ENCODE peak calls at places on chromosomes 16 and 17, in eight cellular contexts. B is naive thymus-derived CD4-positive, alpha-beta T cell; W is H1; Y is AG04450; M is tibial nerve; Q is effector memory CD4-positive, alpha-beta T cell; E is spleen; H is activated T-helper 1 cell treated with Interleukin-2 at 50 U/mL for 16 hours. P is an unnamed sample.

GRCh38 chr16:66959645-66960177 is 1.4 kb upstream of the CES3 start:
- DNase-seq in Q (no peak), B (no peak), M (no peak), Y (no peak), W (no peak), E (no peak), H (no peak), P (no peak)

GRCh38 chr16:66719246-66719645 is 22.7 kb upstream of the CMTM4 start:
- DNase-seq in M (no peak), W (no peak), H (no peak), Q (no peak), E (no peak), Y (no peak), B (no peak), P (no peak)

GRCh38 chr17:5730373-5730772 is 146.1 kb upstream of the NLRP1 start:
- DNase-seq in B (no peak), H (no peak), W (no peak), Q (no peak), M (no peak), E (no peak), Y (no peak), P (no peak)

GRCh38 chr16:3023415-3023668 is 400 bp downstream of the HCFC1R1 start:
- DNase-seq in E (no peak), Y (no peak), B (no peak), W (no peak), M (no peak), Q (no peak), H (no peak), P (peak)

GRCh38 chr17:21296097-21297025 is 11.8 kb downstream of the MAP2K3 start:
- DNase-seq in Y (no peak), Q (no peak), M (no peak), W (no peak), E (no peak), B (no peak), H (no peak), P (no peak)

GRCh38 chr17:3039748-3040147 is 23.7 kb downstream of the OR1D5 start:
- DNase-seq in Y (no peak), Q (no peak), M (no peak), W (no peak), H (no peak), B (no peak), E (peak), P (peak)

GRCh38 chr17:55772086-55772485 is 21.2 kb downstream of the PCTP start:
- DNase-seq in W (no peak), E (no peak), Q (no peak), M (no peak), B (no peak), Y (no peak), H (no peak), P (no peak)

GRCh38 chr16:83972256-83973008 is 4.4 kb downstream of the NECAB2 start:
- DNase-seq in Q (no peak), M (no peak), W (no peak), Y (no peak), H (no peak), B (no peak), E (no peak), P (no peak)

GRCh38 chr17:34517406-34517805 is 62.0 kb upstream of the TMEM132E start:
- DNase-seq in B (no peak), H (no peak), Y (no peak), W (no peak), Q (no peak), M (no peak), E (no peak), P (no peak)

GRCh38 chr16:65038125-65038524 is 83.7 kb downstream of the CDH11 start:
- DNase-seq in M (no peak), Y (no peak), H (no peak), W (no peak), B (no peak), Q (no peak), E (no peak), P (no peak)

GRCh38 chr17:16878084-16878483 is 93.8 kb downstream of the TNFRSF13B start:
- DNase-seq in B (no peak), H (no peak), Y (no peak), W (no peak), E (peak), Q (no peak), M (no peak), P (no peak)

GRCh38 chr16:9323170-9323569 is 231.7 kb downstream of the HAPSTR1 start:
- DNase-seq in Q (no peak), E (no peak), B (no peak), M (no peak), W (no peak), Y (no peak), H (no peak), P (no peak)

GRCh38 chr17:19958023-19958422 is 19.6 kb downstream of the AKAP10 start:
- DNase-seq in E (no peak), W (no peak), Y (peak), Q (no peak), H (no peak), M (no peak), B (no peak), P (peak)

GRCh38 chr16:85211247-85211910 is 99.1 kb upstream of the CIBAR2 start:
- DNase-seq in Q (no peak), Y (no peak), W (no peak), E (no peak), H (no peak), M (no peak), B (no peak), P (peak)

GRCh38 chr16:52912565-52913173 is 140.0 kb downstream of the CHD9NB start:
- DNase-seq in M (peak), E (no peak), B (no peak), Q (no peak), Y (peak), W (peak), H (no peak), P (peak)

GRCh38 chr17:19867654-19868395 is at the start of gene ULK2:
- DNase-seq in B (no peak), Y (peak), E (peak), M (no peak), W (no peak), Q (peak), H (peak), P (peak)

GRCh38 chr16:49921791-49922456 is 66.0 kb upstream of the ZNF423 start:
- DNase-seq in B (peak), W (peak), H (peak), Y (no peak), M (peak), Q (no peak), E (peak), P (peak)

GRCh38 chr16:28555593-28555992 is 1.9 kb downstream of the SGF29 start:
- DNase-seq in H (no peak), E (no peak), Y (no peak), M (no peak), Q (no peak), B (no peak), W (no peak), P (no peak)

GRCh38 chr16:75064403-75065148 is 52.0 kb downstream of the LDHD start:
- DNase-seq in Y (no peak), E (no peak), B (no peak), Q (no peak), M (no peak), H (no peak), W (no peak), P (no peak)

GRCh38 chr17:7550359-7550758 is 1.5 kb downstream of the TNFSF12 start:
- DNase-seq in M (no peak), W (no peak), H (no peak), B (no peak), Q (no peak), Y (no peak), E (no peak), P (no peak)

GRCh38 chr17:78940708-78941107 is 15.5 kb upstream of the TIMP2 start:
- DNase-seq in M (no peak), E (no peak), H (no peak), Q (no peak), B (no peak), Y (no peak), W (no peak), P (peak)

GRCh38 chr17:29828676-29829291 is 101.2 kb downstream of the SSH2 start:
- DNase-seq in E (no peak), W (no peak), Q (no peak), H (no peak), M (no peak), B (peak), Y (no peak), P (no peak)

GRCh38 chr17:58006563-58006923 is 503 bp downstream of the SRSF1 start:
- DNase-seq in M (peak), B (peak), Q (no peak), H (peak), E (peak), W (no peak), Y (peak), P (peak)